ENCODE peak calls at places on chromosomes 3 and 15, in four cellular contexts. K is MM.1S, Q is progenitor cell of endocrine pancreas, C is left ventricle myocardium inferior. N is an unnamed sample.

GRCh38 chr3:71441217-71441924 is 142.2 kb downstream of the FOXP1 start:
- DNase-seq in K (no peak), Q (no peak), C (peak; percentile 36), N (no peak)

GRCh38 chr15:98845138-98845884 is 162.3 kb downstream of the PGPEP1L start:
- DNase-seq in K (no peak), Q (no peak), C (no peak), N (no peak)

GRCh38 chr3:1404270-1404669 is 311.4 kb downstream of the CNTN6 start:
- DNase-seq in K (no peak), Q (no peak), C (no peak), N (no peak)

GRCh38 chr15:66251065-66251789 is 2.3 kb downstream of the MEGF11 start:
- DNase-seq in K (no peak), Q (no peak), C (no peak), N (no peak)

GRCh38 chr15:69504352-69505040 is 51.9 kb downstream of the RPLP1 start:
- DNase-seq in K (no peak), Q (no peak), C (no peak), N (no peak)

GRCh38 chr15:81309647-81310460 is 14.1 kb downstream of the STARD5 start:
- DNase-seq in K (no peak), Q (no peak), C (no peak), N (no peak)

GRCh38 chr3:124592658-124593441 is 137.4 kb upstream of the UMPS start:
- DNase-seq in K (peak; percentile 59), Q (peak; percentile 34), C (no peak), N (no peak)

GRCh38 chr3:75101329-75102147 is 487.1 kb upstream of the CNTN3 start:
- DNase-seq in K (peak; percentile 97), Q (peak; percentile 14), C (no peak), N (peak; percentile 39)

GRCh38 chr3:125608419-125608818 is 13.1 kb upstream of the OSBPL11 start:
- DNase-seq in K (no peak), Q (no peak), C (no peak), N (no peak)

GRCh38 chr3:42712716-42713372 is 10.2 kb upstream of the HHATL start:
- DNase-seq in K (no peak), Q (peak; percentile 3), C (no peak), N (no peak)

GRCh38 chr3:197023241-197023997 is 6.2 kb downstream of the MELTF start:
- DNase-seq in K (peak; percentile 46), Q (no peak), C (no peak), N (no peak)

GRCh38 chr3:191327526-191327925 is 1.7 kb upstream of the CCDC50 start:
- DNase-seq in K (no peak), Q (no peak), C (no peak), N (no peak)

GRCh38 chr3:115146032-115146417 is 1.1 kb downstream of the ZBTB20 start:
- DNase-seq in K (peak; percentile 27), Q (no peak), C (no peak), N (no peak)

GRCh38 chr3:190150681-190151080 is 30.0 kb upstream of the P3H2 start:
- DNase-seq in K (no peak), Q (no peak), C (no peak), N (no peak)

GRCh38 chr15:63938486-63939061 is 104.8 kb upstream of the HERC1 start:
- DNase-seq in K (no peak), Q (no peak), C (no peak), N (no peak)

GRCh38 chr15:96693990-96694517 is 363.6 kb downstream of the NR2F2 start:
- DNase-seq in K (no peak), Q (no peak), C (no peak), N (no peak)

GRCh38 chr3:14623569-14624051 is 28.0 kb upstream of the CCDC174 start:
- DNase-seq in K (no peak), Q (no peak), C (no peak), N (no peak)

GRCh38 chr15:39598958-39599845 is 18.3 kb downstream of the THBS1 start:
- DNase-seq in K (no peak), Q (no peak), C (no peak), N (no peak)

GRCh38 chr15:85741662-85742061 is 53.1 kb downstream of the KLHL25 start:
- DNase-seq in K (no peak), Q (no peak), C (no peak), N (no peak)

GRCh38 chr3:183502782-183503181 is 52.7 kb downstream of the KLHL6 start:
- DNase-seq in K (peak; percentile 84), Q (no peak), C (no peak), N (no peak)

GRCh38 chr3:170865209-170866094 is 4.5 kb downstream of the RPL22L1 start:
- DNase-seq in K (no peak), Q (no peak), C (no peak), N (no peak)

GRCh38 chr3:18868911-18869689 is 279.2 kb upstream of the KCNH8 start:
- DNase-seq in K (no peak), Q (no peak), C (no peak), N (no peak)

GRCh38 chr15:76973362-76973743 is 21.6 kb upstream of the PSTPIP1 start:
- DNase-seq in K (no peak), Q (no peak), C (no peak), N (peak; percentile 76)

GRCh38 chr3:147420361-147421183 is 11.4 kb downstream of the ZIC1 start:
- DNase-seq in K (no peak), Q (no peak), C (no peak), N (no peak)

GRCh38 chr3:14513566-14514322 is 26.4 kb downstream of the GRIP2 start:
- DNase-seq in K (no peak), Q (no peak), C (no peak), N (peak; percentile 6)

GRCh38 chr3:55756976-55757375 is 269.9 kb upstream of the WNT5A start:
- DNase-seq in K (no peak), Q (no peak), C (no peak), N (no peak)

GRCh38 chr3:190125669-190126068 is 5.0 kb upstream of the P3H2 start:
- DNase-seq in K (no peak), Q (no peak), C (no peak), N (no peak)

GRCh38 chr3:131620977-131621376 is 118.2 kb upstream of the MRPL3 start:
- DNase-seq in K (no peak), Q (no peak), C (no peak), N (no peak)

GRCh38 chr15:83205725-83206324 is 1.8 kb downstream of the HDGFL3 start:
- DNase-seq in K (no peak), Q (no peak), C (no peak), N (no peak)

GRCh38 chr3:2876362-2876761 is 233.8 kb downstream of the IL5RA start:
- DNase-seq in K (no peak), Q (no peak), C (no peak), N (no peak)

GRCh38 chr3:69433938-69434263 is 48.0 kb upstream of the FRMD4B start:
- DNase-seq in K (no peak), Q (no peak), C (no peak), N (no peak)

GRCh38 chr3:99366663-99367429 is 271.5 kb upstream of the COL8A1 start:
- DNase-seq in K (no peak), Q (no peak), C (no peak), N (no peak)

GRCh38 chr15:65062726-65063125 is 5.1 kb downstream of the RASL12 start:
- DNase-seq in K (no peak), Q (no peak), C (no peak), N (no peak)

GRCh38 chr3:134879991-134880390 is 84.9 kb downstream of the EPHB1 start:
- DNase-seq in K (no peak), Q (no peak), C (no peak), N (no peak)

GRCh38 chr3:56775931-56776461 is 25.8 kb downstream of the ARHGEF3 start:
- DNase-seq in K (no peak), Q (no peak), C (no peak), N (no peak)

GRCh38 chr3:197030379-197031314 is 1.0 kb upstream of the MELTF start:
- DNase-seq in K (peak; percentile 70), Q (no peak), C (no peak), N (no peak)

GRCh38 chr3:125434582-125435011 is 59.5 kb upstream of the ZNF148 start:
- DNase-seq in K (no peak), Q (no peak), C (no peak), N (no peak)

GRCh38 chr3:27720899-27721716 is 1.0 kb downstream of the EOMES start:
- DNase-seq in K (no peak), Q (no peak), C (no peak), N (no peak)
- TF ChIP-seq CTCF in K (no peak), Q (no peak), C (no peak), N (no peak)

GRCh38 chr3:85304360-85304964 is 345.7 kb downstream of the CADM2 start:
- DNase-seq in K (no peak), Q (no peak), C (no peak), N (no peak)
- TF ChIP-seq CTCF in K (no peak), Q (peak; percentile 55), C (no peak), N (peak; percentile 67)

GRCh38 chr3:33023176-33024136 is 72.0 kb downstream of the CCR4 start:
- DNase-seq in K (no peak), Q (no peak), C (no peak), N (no peak)
- TF ChIP-seq CTCF in K (no peak), Q (no peak), C (no peak), N (no peak)

GRCh38 chr3:151067158-151067557 is 18.3 kb upstream of the MED12L start:
- DNase-seq in K (peak; percentile 45), Q (no peak), C (no peak), N (no peak)
- TF ChIP-seq CTCF in K (peak; percentile 48), Q (no peak), C (no peak), N (no peak)